ENCODE peak calls at places on chromosome 4, in four cellular contexts. U is Panc1, Y is fibroblast of lung, M is H1. R is an unnamed sample.

GRCh38 chr4:116531870-116532269 is 553.5 kb downstream of the TRAM1L1 start:
- DNase-seq in U (no peak), Y (no peak), M (no peak), R (no peak)

GRCh38 chr4:150145090-150145949 is 67.1 kb downstream of the DCLK2 start:
- DNase-seq in U (no peak), Y (no peak), M (no peak), R (no peak)

GRCh38 chr4:4721636-4722035 is 137.8 kb upstream of the MSX1 start:
- DNase-seq in U (no peak), Y (no peak), M (no peak), R (no peak)

GRCh38 chr4:75821966-75822365 is 80.3 kb downstream of the PPEF2 start:
- DNase-seq in U (no peak), Y (peak; percentile 16), M (no peak), R (peak; percentile 38)

GRCh38 chr4:57265831-57266582 is 155.8 kb upstream of the IGFBP7 start:
- DNase-seq in U (no peak), Y (no peak), M (peak; percentile 36), R (no peak)

GRCh38 chr4:101158507-101158906 is 188.8 kb downstream of the PPP3CA start:
- DNase-seq in U (no peak), Y (no peak), M (no peak), R (no peak)

GRCh38 chr4:158496030-158496741 is 25.5 kb upstream of the RXFP1 start:
- DNase-seq in U (no peak), Y (no peak), M (peak; percentile 25), R (no peak)

GRCh38 chr4:16530688-16531635 is 304.7 kb upstream of the TAPT1 start:
- DNase-seq in U (no peak), Y (peak; percentile 62), M (no peak), R (no peak)

GRCh38 chr4:53162926-53163325 is 202.9 kb downstream of the SCFD2 start:
- DNase-seq in U (no peak), Y (no peak), M (no peak), R (no peak)

GRCh38 chr4:147547314-147548056 is 66.6 kb downstream of the EDNRA start:
- DNase-seq in U (no peak), Y (peak; percentile 88), M (no peak), R (peak; percentile 36)

GRCh38 chr4:56371426-56372220 is 15.7 kb downstream of the AASDH start:
- DNase-seq in U (no peak), Y (no peak), M (no peak), R (no peak)

GRCh38 chr4:147853706-147854105 is 121.8 kb downstream of the ARHGAP10 start:
- DNase-seq in U (no peak), Y (peak; percentile 67), M (no peak), R (no peak)

GRCh38 chr4:15738877-15739276 is 36.0 kb downstream of the BST1 start:
- DNase-seq in U (no peak), Y (no peak), M (no peak), R (no peak)

GRCh38 chr4:180542445-180543100 is 1700.6 kb upstream of the TENM3 start:
- DNase-seq in U (no peak), Y (peak; percentile 97), M (no peak), R (peak; percentile 33)

GRCh38 chr4:154602404-154603020 is 9.9 kb downstream of the FGG start:
- DNase-seq in U (no peak), Y (no peak), M (no peak), R (peak; percentile 85)

GRCh38 chr4:177127658-177128057 is 182.0 kb upstream of the NEIL3 start:
- DNase-seq in U (no peak), Y (no peak), M (no peak), R (peak; percentile 67)

GRCh38 chr4:74311696-74312313 is 3.5 kb downstream of the EPGN start:
- DNase-seq in U (peak; percentile 27), Y (peak; percentile 78), M (no peak), R (no peak)

GRCh38 chr4:47313396-47313795 is 150.1 kb downstream of the COMMD8 start:
- DNase-seq in U (no peak), Y (no peak), M (no peak), R (no peak)

GRCh38 chr4:180828455-180829018 is 1414.7 kb upstream of the TENM3 start:
- DNase-seq in U (peak; percentile 35), Y (peak; percentile 91), M (no peak), R (peak; percentile 67)

GRCh38 chr4:153816542-153816941 is 27.7 kb upstream of the SFRP2 start:
- DNase-seq in U (no peak), Y (no peak), M (no peak), R (no peak)

GRCh38 chr4:23889814-23890269 is at the start of gene PPARGC1A:
- DNase-seq in U (no peak), Y (peak; percentile 77), M (no peak), R (no peak)

GRCh38 chr4:74499986-74500781 is 55.2 kb downstream of the AREG start:
- DNase-seq in U (no peak), Y (no peak), M (no peak), R (peak; percentile 22)

GRCh38 chr4:2811830-2812599 is 19.1 kb downstream of the SH3BP2 start:
- DNase-seq in U (no peak), Y (peak; percentile 71), M (no peak), R (no peak)

GRCh38 chr4:77155631-77156345 is 1.2 kb upstream of the CCNG2 start:
- DNase-seq in U (no peak), Y (no peak), M (no peak), R (no peak)

GRCh38 chr4:77156533-77156911 is 485 bp upstream of the CCNG2 start:
- DNase-seq in U (peak; percentile 94), Y (peak; percentile 99), M (peak; percentile 99), R (peak; percentile 100)

GRCh38 chr4:77154074-77154473 is 2.9 kb upstream of the CCNG2 start:
- DNase-seq in U (no peak), Y (no peak), M (no peak), R (no peak)

GRCh38 chr4:77153016-77153415 is 4.0 kb upstream of the CCNG2 start:
- DNase-seq in U (no peak), Y (no peak), M (no peak), R (no peak)

GRCh38 chr4:77154761-77155499 is 2.1 kb upstream of the CCNG2 start:
- DNase-seq in U (no peak), Y (no peak), M (no peak), R (no peak)
- H3K4me1 ChIP-seq in U (peaks cover 4% of the 10 kb centered on the region), Y (no peaks in the 10 kb centered on the region), M (peaks cover 6% of the 10 kb centered on the region), R (peaks cover 17% of the 10 kb centered on the region)

DNA sequence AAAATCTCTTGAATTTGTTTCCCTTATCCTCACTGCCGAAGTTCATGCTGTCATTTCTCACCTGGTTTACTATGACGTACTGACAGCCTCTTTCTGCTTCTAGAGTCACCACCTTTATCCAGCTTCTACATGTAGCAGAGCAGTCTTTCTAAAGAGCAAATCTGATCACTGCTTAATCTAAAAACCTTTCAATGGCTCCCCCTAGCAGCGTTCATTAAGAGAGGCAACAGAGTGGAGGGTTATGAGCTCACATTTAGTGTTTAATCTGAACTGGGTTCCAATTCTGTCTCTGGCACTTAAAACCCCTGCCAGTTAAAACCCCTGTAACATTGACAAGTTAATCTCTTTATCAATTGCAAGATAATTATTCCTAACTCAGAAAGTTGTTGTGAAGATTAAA is 4.4 kb downstream of the RBPJ start:
- DNase-seq in U (no peak), Y (peak; percentile 74), M (no peak), R (no peak)
- H3K27ac ChIP-seq in U (no peak overlapping the region), Y (peak overlapping the region; percentile 55), M (no peak overlapping the region), R (no peak overlapping the region)

DNA sequence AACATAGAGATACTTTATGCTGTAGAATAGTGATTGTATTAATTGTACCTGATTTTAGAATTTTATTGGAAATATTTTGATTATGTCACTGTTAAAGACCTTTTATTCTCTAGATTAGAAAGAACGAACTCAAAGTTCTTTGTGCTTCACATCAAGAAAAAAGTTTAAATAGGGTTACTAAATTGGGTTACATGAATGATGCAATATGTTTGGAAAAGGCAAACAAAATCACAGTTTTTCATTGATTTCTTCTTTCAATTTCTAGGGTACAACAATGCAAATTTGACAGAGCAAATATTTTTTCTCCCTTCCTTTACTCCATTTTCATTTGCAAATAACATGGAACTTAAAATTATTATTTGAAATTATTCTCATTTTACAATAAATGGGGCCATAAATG is 24.0 kb upstream of the ANKRD50 start:
- DNase-seq in U (no peak), Y (no peak), M (no peak), R (no peak)
- TF ChIP-seq CTCF in U (no peak), Y (no peak), M (no peak), R (no peak)

DNA sequence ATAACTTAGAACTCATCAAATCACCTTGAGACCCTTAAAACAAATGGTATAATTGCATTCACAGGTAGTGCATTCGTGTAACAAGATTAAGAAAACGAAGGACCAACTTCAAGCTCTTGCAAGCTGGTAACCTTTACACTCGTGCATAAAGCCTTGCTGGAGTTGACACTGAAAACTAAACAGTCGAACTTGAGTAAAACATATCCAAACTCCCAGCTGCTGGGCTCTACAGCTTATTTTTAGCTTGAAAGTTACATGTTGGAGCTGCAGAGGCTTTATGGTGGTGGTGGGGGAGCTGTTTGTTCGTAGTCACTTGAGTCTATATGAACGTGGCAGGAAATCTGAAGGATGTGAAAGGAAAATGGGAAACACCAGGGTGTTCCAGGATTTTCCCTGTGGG is 2.7 kb upstream of the WDR1 start:
- DNase-seq in U (no peak), Y (no peak), M (no peak), R (no peak)
- H3K4me1 ChIP-seq in U (peaks cover 12% of the 10 kb centered on the region), Y (peaks cover 5% of the 10 kb centered on the region), M (peaks cover 22% of the 10 kb centered on the region), R (peaks cover 7% of the 10 kb centered on the region)

R was measured in foreskin keratinocyte.